ENCODE peak calls at places on chromosomes 2 and 18, in four cellular contexts. H is glutamatergic neuron, Z is neural crest cell, G is ovary. F is an unnamed sample.

GRCh38 chr2:159211447-159212396 is 74.8 kb downstream of the WDSUB1 start:
- DNase-seq in H (no peak), Z (no peak), G (no peak), F (no peak)

GRCh38 chr2:160574472-160575140 is 81.0 kb upstream of the RBMS1 start:
- DNase-seq in Z (no peak), G (no peak), H (no peak), F (no peak)

GRCh38 chr2:205352593-205352992 is 329.7 kb upstream of the NRP2 start:
- DNase-seq in Z (no peak), G (no peak), H (no peak), F (no peak)

GRCh38 chr2:38763728-38764127 is 12.6 kb upstream of the SRSF7 start:
- DNase-seq in G (no peak), H (no peak), Z (no peak), F (no peak)

GRCh38 chr2:10787176-10787968 is 25.2 kb downstream of the PDIA6 start:
- DNase-seq in G (no peak), H (peak; percentile 67), Z (no peak), F (peak; percentile 59)

GRCh38 chr2:7089898-7090510 is 172.8 kb downstream of the RNF144A start:
- DNase-seq in G (no peak), Z (no peak), H (no peak), F (no peak)

GRCh38 chr2:232365621-232366321 is 12.8 kb upstream of the ALPP start:
- DNase-seq in Z (peak; percentile 51), G (no peak), H (peak; percentile 78), F (peak; percentile 77)

GRCh38 chr2:206217743-206218520 is 56.5 kb upstream of the ZDBF2 start:
- DNase-seq in G (no peak), H (no peak), Z (peak; percentile 4), F (no peak)

GRCh38 chr2:56185101-56185581 is 1.4 kb downstream of the CCDC85A start:
- DNase-seq in H (peak; percentile 31), G (no peak), Z (no peak), F (peak; percentile 36)

GRCh38 chr2:1731963-1732768 is 12.1 kb downstream of the PXDN start:
- DNase-seq in H (no peak), G (peak; percentile 51), Z (no peak), F (no peak)

GRCh38 chr2:221517362-221518121 is 54.6 kb downstream of the EPHA4 start:
- DNase-seq in Z (no peak), G (no peak), H (no peak), F (no peak)

GRCh38 chr2:61585383-61585782 is 47.2 kb upstream of the XPO1 start:
- DNase-seq in G (no peak), H (no peak), Z (no peak), F (peak; percentile 5)

GRCh38 chr2:180931841-180932240 is 48.6 kb upstream of the UBE2E3 start:
- DNase-seq in G (no peak), Z (no peak), H (no peak), F (no peak)

GRCh38 chr2:214536625-214537024 is 125.8 kb downstream of the VWC2L start:
- DNase-seq in Z (no peak), H (no peak), G (no peak), F (no peak)

GRCh38 chr2:226184940-226185575 is 614.6 kb downstream of the IRS1 start:
- DNase-seq in Z (no peak), H (no peak), G (peak; percentile 25), F (no peak)

GRCh38 chr2:109184368-109184767 is 55.4 kb downstream of the SH3RF3 start:
- DNase-seq in Z (no peak), H (no peak), G (no peak), F (no peak)

GRCh38 chr2:224572338-224572737 is 12.8 kb downstream of the CUL3 start:
- DNase-seq in Z (no peak), G (no peak), H (no peak), F (no peak)

GRCh38 chr2:139196754-139197153 is 416.6 kb upstream of the NXPH2 start:
- DNase-seq in Z (no peak), H (no peak), G (no peak), F (no peak)
- TF ChIP-seq CTCF in Z (peak; percentile 32), H (peak; percentile 72), G (no peak), F (peak; percentile 14)

DNA sequence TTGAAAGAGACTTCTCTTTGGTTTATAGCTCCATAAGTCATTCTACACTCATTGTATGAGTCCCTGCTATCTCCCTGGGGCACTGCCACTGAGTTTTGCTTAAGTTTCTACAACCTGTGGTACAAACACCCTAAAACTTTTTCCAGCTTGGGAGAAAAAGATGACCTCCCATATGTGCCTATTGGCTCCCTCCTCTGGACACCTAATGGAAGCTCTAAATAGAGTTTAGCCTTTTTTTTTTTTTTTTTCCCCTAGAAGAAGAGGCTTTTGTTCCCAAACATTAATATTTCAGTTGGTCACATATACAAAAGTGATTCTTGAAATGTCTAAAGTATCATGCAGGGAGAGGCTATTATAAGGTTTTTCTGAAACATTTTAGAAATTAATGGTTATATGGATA is 547.2 kb upstream of the TMEFF2 start:
- DNase-seq in H (no peak), G (no peak), Z (no peak), F (no peak)
- TF ChIP-seq CTCF in H (no peak), G (no peak), Z (peak; percentile 49), F (peak; percentile 27)

GRCh38 chr2:22734373-22735045 is 650.5 kb upstream of the KLHL29 start:
- DNase-seq in H (no peak), G (no peak), Z (no peak), F (no peak)

DNA sequence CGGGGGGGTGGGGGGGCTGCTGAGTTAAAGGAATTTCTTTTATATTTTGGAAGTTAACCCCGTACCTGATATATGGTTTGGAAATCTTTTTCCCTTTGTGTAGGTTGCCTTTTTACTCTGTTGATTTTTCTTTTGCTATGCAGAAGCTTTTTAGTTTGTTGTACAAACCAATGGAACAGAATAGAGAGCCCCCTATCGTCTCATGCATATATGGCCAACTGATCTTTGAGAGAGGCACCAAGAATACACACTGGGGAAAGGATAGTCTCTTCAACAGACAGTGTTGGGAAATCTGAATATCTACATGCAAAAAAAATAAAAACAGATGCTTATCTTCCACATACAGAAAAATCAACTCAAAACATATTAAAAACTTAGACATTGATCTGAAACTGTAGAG is 647.8 kb upstream of the KLHL29 start:
- DNase-seq in Z (no peak), H (no peak), G (no peak), F (no peak)
- TF ChIP-seq CTCF in Z (peak; percentile 45), H (no peak), G (no peak), F (no peak)

GRCh38 chr18:73980289-73980979 is 167.2 kb downstream of the FBXO15 start:
- DNase-seq in H (peak; percentile 69), G (no peak), Z (peak; percentile 62), F (peak; percentile 61)
- TF ChIP-seq CTCF in H (peak; percentile 62), G (no peak), Z (peak; percentile 69), F (peak; percentile 33)

GRCh38 chr2:20586379-20586715 is 64.6 kb downstream of the HS1BP3 start:
- DNase-seq in Z (no peak), H (no peak), G (no peak), F (no peak)
- TF ChIP-seq CTCF in Z (no peak), H (no peak), G (no peak), F (no peak)

DNA sequence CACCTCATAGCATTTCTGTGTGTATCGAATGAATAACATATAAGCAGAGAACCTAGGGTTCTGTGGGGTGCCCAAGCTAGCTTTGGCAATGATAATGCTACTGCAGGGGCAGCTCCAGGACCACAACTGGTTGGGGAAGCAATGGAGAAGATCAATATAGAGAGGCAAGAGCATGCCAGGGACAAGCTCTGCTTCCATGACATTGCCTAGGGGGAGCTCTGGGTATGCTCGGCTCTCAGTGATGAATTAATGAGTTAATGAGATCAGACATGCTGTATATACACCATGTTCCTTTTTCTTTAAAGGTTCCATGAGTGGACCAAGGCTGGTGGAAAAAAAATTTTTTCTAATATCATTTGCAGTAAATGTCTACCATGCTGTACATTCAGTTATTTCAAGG is 618.4 kb downstream of the BCL11A start:
- DNase-seq in Z (no peak), H (no peak), G (no peak), F (no peak)
- TF ChIP-seq CTCF in Z (no peak), H (no peak), G (no peak), F (no peak)

DNA sequence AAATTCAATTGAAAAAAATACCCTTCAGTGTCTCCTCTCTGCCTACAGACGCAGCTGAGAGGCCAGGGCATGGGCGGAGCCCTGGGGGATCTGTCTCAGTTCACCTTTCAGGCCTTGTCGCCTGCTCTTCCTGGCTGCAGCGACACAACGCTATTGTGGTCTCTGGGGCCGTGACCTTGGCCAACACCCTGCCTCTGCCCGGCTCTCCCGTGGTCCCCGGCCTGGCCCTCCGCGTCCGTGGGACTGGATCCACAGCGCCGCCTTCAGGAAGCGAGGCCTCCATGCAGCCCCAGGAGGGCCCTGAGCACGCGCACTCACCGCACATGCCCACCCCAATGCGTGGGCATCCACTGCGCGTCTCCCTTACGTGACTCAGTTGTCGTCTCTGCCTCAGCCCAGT is 81.1 kb downstream of the MRPS9 start:
- DNase-seq in Z (peak; percentile 40), H (peak; percentile 66), G (no peak), F (peak; percentile 63)
- TF ChIP-seq CTCF in Z (peak; percentile 53), H (peak; percentile 72), G (no peak), F (peak; percentile 83)

GRCh38 chr2:54158311-54158710 is 42.9 kb downstream of the ACYP2 start:
- DNase-seq in Z (no peak), H (no peak), G (no peak), F (no peak)

GRCh38 chr2:54166121-54166773 is 50.8 kb downstream of the ACYP2 start:
- DNase-seq in G (no peak), H (no peak), Z (no peak), F (no peak)

DNA sequence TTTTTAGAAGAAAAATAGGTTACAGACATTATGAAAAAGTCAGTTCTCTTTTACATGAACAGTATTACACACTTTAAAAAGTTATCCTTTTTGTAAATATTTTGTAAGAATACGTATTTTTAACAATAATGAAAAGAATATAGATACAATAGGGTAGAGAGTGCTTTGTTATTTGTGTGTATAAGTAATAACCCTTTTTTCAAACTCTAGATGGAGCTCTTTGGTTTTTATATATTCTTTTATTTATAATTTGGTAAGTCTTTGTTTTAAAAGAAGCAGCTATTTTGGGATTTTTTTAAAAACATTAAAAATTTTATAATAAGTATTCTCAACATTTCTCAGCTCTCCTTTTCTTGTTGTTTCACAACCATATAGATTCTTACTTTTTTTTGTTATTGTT is 46.2 kb downstream of the ACYP2 start:
- DNase-seq in Z (no peak), H (no peak), G (no peak), F (no peak)
- TF ChIP-seq CTCF in Z (peak; percentile 36), H (no peak), G (no peak), F (no peak)

GRCh38 chr18:23824235-23824634 is 135.0 kb downstream of the LAMA3 start:
- DNase-seq in Z (no peak), H (no peak), G (no peak), F (no peak)
- TF ChIP-seq CTCF in Z (no peak), H (no peak), G (no peak), F (no peak)